ENCODE peak calls at places on chromosomes 4 and X, in six cellular contexts. One of them, this sample, is unnamed.

GRCh38 chr4:39922389-39922788 is 55.3 kb downstream of the PDS5A start:
- DNase-seq in mucosa of descending colon: no peak
- DNase-seq in lower lobe of right lung: no peak
- DNase-seq in breast epithelium: no peak
- DNase-seq in kidney: no peak
- DNase-seq in AG10803: no peak
- DNase-seq in this sample: no peak

GRCh38 chr4:1745697-1746096 is 24.4 kb downstream of the TACC3 start:
- DNase-seq in lower lobe of right lung: no peak
- DNase-seq in mucosa of descending colon: no peak
- DNase-seq in kidney: no peak
- DNase-seq in breast epithelium: no peak
- DNase-seq in AG10803: no peak
- DNase-seq in this sample: no peak

GRCh38 chr4:101200561-101200960 is 146.8 kb downstream of the PPP3CA start:
- DNase-seq in lower lobe of right lung: no peak
- DNase-seq in mucosa of descending colon: no peak
- DNase-seq in AG10803: peak
- DNase-seq in breast epithelium: no peak
- DNase-seq in kidney: no peak
- DNase-seq in this sample: no peak

GRCh38 chr4:72567821-72568620 is 1.0 kb downstream of the ADAMTS3 start:
- DNase-seq in kidney: peak
- DNase-seq in mucosa of descending colon: peak
- DNase-seq in AG10803: peak
- DNase-seq in breast epithelium: peak
- DNase-seq in lower lobe of right lung: peak
- DNase-seq in this sample: peak

GRCh38 chrX:1164322-1165288 is 47.8 kb downstream of the CRLF2 start:
- DNase-seq in lower lobe of right lung: no peak
- DNase-seq in breast epithelium: no peak
- DNase-seq in mucosa of descending colon: peak
- DNase-seq in AG10803: no peak
- DNase-seq in kidney: peak
- DNase-seq in this sample: no peak

GRCh38 chr4:92872604-92873003 is 568.8 kb downstream of the GRID2 start:
- DNase-seq in kidney: no peak
- DNase-seq in breast epithelium: no peak
- DNase-seq in lower lobe of right lung: no peak
- DNase-seq in AG10803: no peak
- DNase-seq in mucosa of descending colon: no peak
- DNase-seq in this sample: no peak

GRCh38 chr4:4456351-4456750 is 69.4 kb downstream of the NSG1 start:
- DNase-seq in AG10803: no peak
- DNase-seq in kidney: no peak
- DNase-seq in breast epithelium: no peak
- DNase-seq in lower lobe of right lung: no peak
- DNase-seq in mucosa of descending colon: no peak
- DNase-seq in this sample: no peak

GRCh38 chr4:130092187-130093015 is 996.4 kb downstream of the C4orf33 start:
- DNase-seq in breast epithelium: no peak
- DNase-seq in kidney: no peak
- DNase-seq in AG10803: no peak
- DNase-seq in lower lobe of right lung: no peak
- DNase-seq in mucosa of descending colon: no peak
- DNase-seq in this sample: no peak

GRCh38 chrX:41734530-41734929 is 10.5 kb downstream of the GPR82 start:
- DNase-seq in lower lobe of right lung: no peak
- DNase-seq in breast epithelium: no peak
- DNase-seq in AG10803: peak
- DNase-seq in mucosa of descending colon: no peak
- DNase-seq in kidney: no peak
- DNase-seq in this sample: no peak

GRCh38 chr4:40134206-40134917 is 62.5 kb upstream of the RHOH start:
- DNase-seq in lower lobe of right lung: no peak
- DNase-seq in mucosa of descending colon: no peak
- DNase-seq in breast epithelium: no peak
- DNase-seq in AG10803: no peak
- DNase-seq in kidney: no peak
- DNase-seq in this sample: no peak

GRCh38 chr4:189206953-189207352 is 733.7 kb upstream of the FRG1 start:
- DNase-seq in AG10803: no peak
- DNase-seq in lower lobe of right lung: no peak
- DNase-seq in breast epithelium: no peak
- DNase-seq in mucosa of descending colon: no peak
- DNase-seq in kidney: no peak
- DNase-seq in this sample: no peak

GRCh38 chrX:154033848-154034247 is 14.1 kb upstream of the IRAK1 start:
- DNase-seq in mucosa of descending colon: no peak
- DNase-seq in lower lobe of right lung: no peak
- DNase-seq in kidney: no peak
- DNase-seq in breast epithelium: no peak
- DNase-seq in AG10803: no peak
- DNase-seq in this sample: no peak

GRCh38 chr4:153114771-153115321 is 89.4 kb upstream of the TRIM2 start:
- DNase-seq in kidney: no peak
- DNase-seq in lower lobe of right lung: no peak
- DNase-seq in breast epithelium: no peak
- DNase-seq in AG10803: peak
- DNase-seq in mucosa of descending colon: no peak
- DNase-seq in this sample: no peak

GRCh38 chrX:44980883-44981282 is 107.9 kb downstream of the KDM6A start:
- DNase-seq in AG10803: no peak
- DNase-seq in lower lobe of right lung: no peak
- DNase-seq in breast epithelium: no peak
- DNase-seq in kidney: no peak
- DNase-seq in mucosa of descending colon: no peak
- DNase-seq in this sample: no peak

GRCh38 chr4:29375716-29376115 is 1344.5 kb upstream of the PCDH7 start:
- DNase-seq in AG10803: no peak
- DNase-seq in mucosa of descending colon: no peak
- DNase-seq in kidney: no peak
- DNase-seq in lower lobe of right lung: no peak
- DNase-seq in breast epithelium: no peak
- DNase-seq in this sample: no peak

GRCh38 chr4:21688596-21689265 is 259.8 kb downstream of the KCNIP4 start:
- DNase-seq in AG10803: no peak
- DNase-seq in mucosa of descending colon: no peak
- DNase-seq in lower lobe of right lung: no peak
- DNase-seq in kidney: no peak
- DNase-seq in breast epithelium: no peak
- DNase-seq in this sample: no peak

GRCh38 chrX:123818243-123818642 is 41.6 kb upstream of the XIAP start:
- DNase-seq in AG10803: peak
- DNase-seq in breast epithelium: no peak
- DNase-seq in mucosa of descending colon: no peak
- DNase-seq in lower lobe of right lung: no peak
- DNase-seq in kidney: no peak
- DNase-seq in this sample: no peak

GRCh38 chrX:154355094-154355775 is 19.2 kb downstream of the FLNA start:
- DNase-seq in AG10803: no peak
- DNase-seq in kidney: no peak
- DNase-seq in breast epithelium: no peak
- DNase-seq in mucosa of descending colon: no peak
- DNase-seq in lower lobe of right lung: peak
- DNase-seq in this sample: no peak

GRCh38 chr4:103982454-103982853 is 262.7 kb upstream of the TACR3 start:
- DNase-seq in AG10803: no peak
- DNase-seq in breast epithelium: no peak
- DNase-seq in lower lobe of right lung: no peak
- DNase-seq in kidney: no peak
- DNase-seq in mucosa of descending colon: no peak
- DNase-seq in this sample: no peak

GRCh38 chr4:153018716-153019115 is 82.6 kb downstream of the FHDC1 start:
- DNase-seq in kidney: no peak
- DNase-seq in AG10803: no peak
- DNase-seq in breast epithelium: no peak
- DNase-seq in mucosa of descending colon: no peak
- DNase-seq in lower lobe of right lung: no peak
- DNase-seq in this sample: no peak

GRCh38 chr4:41339812-41340809 is 83.4 kb downstream of the UCHL1 start:
- DNase-seq in kidney: no peak
- DNase-seq in breast epithelium: no peak
- DNase-seq in lower lobe of right lung: no peak
- DNase-seq in mucosa of descending colon: no peak
- DNase-seq in AG10803: peak
- DNase-seq in this sample: no peak
- TF ChIP-seq CTCF in kidney: peak
- TF ChIP-seq CTCF in breast epithelium: no peak
- TF ChIP-seq CTCF in lower lobe of right lung: no peak
- TF ChIP-seq CTCF in mucosa of descending colon: no peak
- TF ChIP-seq CTCF in AG10803: peak
- TF ChIP-seq CTCF in this sample: peak

GRCh38 chr4:149549911-149550310 is 265.7 kb downstream of the IQCM start:
- DNase-seq in breast epithelium: no peak
- DNase-seq in AG10803: peak
- DNase-seq in kidney: no peak
- DNase-seq in mucosa of descending colon: no peak
- DNase-seq in lower lobe of right lung: no peak
- DNase-seq in this sample: no peak
- TF ChIP-seq CTCF in breast epithelium: no peak
- TF ChIP-seq CTCF in AG10803: no peak
- TF ChIP-seq CTCF in kidney: peak
- TF ChIP-seq CTCF in mucosa of descending colon: no peak
- TF ChIP-seq CTCF in lower lobe of right lung: no peak
- TF ChIP-seq CTCF in this sample: no peak

DNA sequence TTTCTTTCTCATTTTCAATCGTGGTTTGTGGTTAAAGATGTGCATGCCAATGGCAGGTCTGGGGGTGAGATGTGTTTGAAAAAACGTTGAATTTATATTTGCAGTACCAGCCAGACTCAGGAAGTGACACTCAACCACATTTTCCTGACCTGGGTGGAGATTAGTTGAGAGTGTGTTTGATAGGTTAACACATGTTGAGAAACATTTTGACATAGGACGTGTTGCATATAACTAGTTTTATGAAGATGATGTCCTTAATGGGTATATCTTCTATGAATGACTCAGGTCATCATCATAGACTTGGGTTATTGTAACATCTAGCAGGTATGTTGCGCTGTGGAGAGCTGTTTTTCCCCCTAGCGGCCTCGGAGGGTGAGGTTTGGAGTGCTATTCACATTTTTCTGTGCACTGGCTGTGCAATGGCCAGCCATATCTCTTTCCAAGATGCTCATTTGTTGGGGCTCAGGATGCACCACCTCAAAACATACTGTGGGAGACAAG is 21.7 kb upstream of the CD38 start:
- DNase-seq in mucosa of descending colon: no peak
- DNase-seq in breast epithelium: no peak
- DNase-seq in kidney: no peak
- DNase-seq in AG10803: no peak
- DNase-seq in lower lobe of right lung: no peak
- DNase-seq in this sample: no peak
- TF ChIP-seq CTCF in mucosa of descending colon: no peak
- TF ChIP-seq CTCF in breast epithelium: no peak
- TF ChIP-seq CTCF in kidney: no peak
- TF ChIP-seq CTCF in AG10803: peak
- TF ChIP-seq CTCF in lower lobe of right lung: peak
- TF ChIP-seq CTCF in this sample: no peak

GRCh38 chrX:102517331-102517730 is 792 bp upstream of the TMSB15A start:
- DNase-seq in mucosa of descending colon: no peak
- DNase-seq in breast epithelium: no peak
- DNase-seq in AG10803: peak
- DNase-seq in lower lobe of right lung: no peak
- DNase-seq in kidney: no peak
- DNase-seq in this sample: no peak
- TF ChIP-seq CTCF in mucosa of descending colon: no peak
- TF ChIP-seq CTCF in breast epithelium: no peak
- TF ChIP-seq CTCF in AG10803: peak
- TF ChIP-seq CTCF in lower lobe of right lung: peak
- TF ChIP-seq CTCF in kidney: no peak
- TF ChIP-seq CTCF in this sample: peak

This sample was measured in chondrocyte.